ENCODE peak calls at places on chromosome 3, in six cellular contexts. K is NCI-H774, U is T-cell, O is activated B cell treated with CpG ODN at 0.5 μM for 24 hours, Y is NCI-H2227 treated with DMSO at 0.1 percent for 48 hours, I is GDM1. C is an unnamed sample.

GRCh38 chr3:16124636-16125035 is 49.8 kb upstream of the GALNT15 start:
- DNase-seq in K (no peak), U (no peak), O (no peak), Y (no peak), I (no peak), C (no peak)

GRCh38 chr3:117626577-117626976 is 917.0 kb downstream of the TUSC7 start:
- DNase-seq in K (no peak), U (no peak), O (no peak), Y (no peak), I (no peak), C (no peak)

GRCh38 chr3:107227091-107227490 is 150.1 kb upstream of the CCDC54 start:
- DNase-seq in K (no peak), U (no peak), O (no peak), Y (no peak), I (no peak), C (no peak)

GRCh38 chr3:73832426-73832825 is 207.7 kb upstream of the PDZRN3 start:
- DNase-seq in K (no peak), U (no peak), O (no peak), Y (no peak), I (no peak), C (no peak)

GRCh38 chr3:100561459-100562158 is 47.8 kb upstream of the ADGRG7 start:
- DNase-seq in K (no peak), U (no peak), O (no peak), Y (no peak), I (no peak), C (no peak)

GRCh38 chr3:133440652-133441051 is 40.8 kb downstream of the BFSP2 start:
- DNase-seq in K (no peak), U (no peak), O (no peak), Y (no peak), I (no peak), C (no peak)

GRCh38 chr3:13518516-13519351 is 30.2 kb upstream of the FBLN2 start:
- DNase-seq in K (no peak), U (no peak), O (no peak), Y (no peak), I (no peak), C (no peak)

GRCh38 chr3:56935821-56936220 is 124.6 kb upstream of the SPATA12 start:
- DNase-seq in K (no peak), U (no peak), O (no peak), Y (no peak), I (no peak), C (no peak)

GRCh38 chr3:133384331-133385027 is 15.4 kb upstream of the BFSP2 start:
- DNase-seq in K (no peak), U (no peak), O (peak), Y (peak), I (peak), C (no peak)

GRCh38 chr3:142429582-142429981 is 18.3 kb downstream of the XRN1 start:
- DNase-seq in K (no peak), U (no peak), O (no peak), Y (no peak), I (no peak), C (no peak)

GRCh38 chr3:148615385-148615784 is 82.3 kb upstream of the AGTR1 start:
- DNase-seq in K (no peak), U (no peak), O (no peak), Y (no peak), I (no peak), C (no peak)

C was measured in brain pericyte.